ENCODE peak calls at places on chromosomes 2 and 18, in four cellular contexts. G is naive thymus-derived CD4-positive, alpha-beta T cell; Y is IMR-90; X is GM12878. B is an unnamed sample.

GRCh38 chr2:75030218-75031009 is 72.0 kb downstream of the POLE4 start:
- ATAC-seq in Y (no peak), G (no peak), X (peak), B (peak)

GRCh38 chr2:86392873-86393272 is 48.3 kb upstream of the KDM3A start:
- ATAC-seq in G (no peak), X (no peak), Y (no peak), B (no peak)

GRCh38 chr2:123073371-123073770 is 951.7 kb upstream of the CNTNAP5 start:
- ATAC-seq in Y (no peak), G (no peak), X (no peak), B (no peak)

GRCh38 chr2:62234755-62235655 is 39.1 kb downstream of the B3GNT2 start:
- ATAC-seq in Y (no peak), G (no peak), X (no peak), B (no peak)

GRCh38 chr2:161956751-161957150 is 117.3 kb downstream of the DPP4 start:
- ATAC-seq in X (no peak), G (peak), Y (no peak), B (peak)

GRCh38 chr2:233929352-233929843 is 12.2 kb downstream of the TRPM8 start:
- ATAC-seq in Y (no peak), X (no peak), G (no peak), B (no peak)

GRCh38 chr18:52341617-52342381 is 1.8 kb downstream of the DCC start:
- ATAC-seq in X (no peak), G (no peak), Y (no peak), B (no peak)

GRCh38 chr2:239990966-239991365 is 34.2 kb downstream of the NDUFA10 start:
- ATAC-seq in X (no peak), Y (no peak), G (no peak), B (no peak)

GRCh38 chr2:16639431-16639830 is 26.2 kb downstream of the CYRIA start:
- ATAC-seq in G (no peak), X (no peak), Y (no peak), B (no peak)

GRCh38 chr2:71776227-71776626 is 322.9 kb downstream of the DYSF start:
- ATAC-seq in X (no peak), G (no peak), Y (no peak), B (no peak)

GRCh38 chr2:134537702-134538101 is 181.1 kb downstream of the TMEM163 start:
- ATAC-seq in G (no peak), X (no peak), Y (no peak), B (no peak)

GRCh38 chr2:114127372-114127771 is 237.5 kb downstream of the ACTR3 start:
- ATAC-seq in G (no peak), Y (peak), X (no peak), B (no peak)

GRCh38 chr18:63775166-63775730 is at the start of gene SERPINB7:
- ATAC-seq in Y (peak), X (no peak), G (no peak), B (no peak)

GRCh38 chr18:55038162-55038561 is 78.9 kb upstream of the CCDC68 start:
- ATAC-seq in X (no peak), G (no peak), Y (no peak), B (no peak)

GRCh38 chr2:133380991-133381390 is 187.3 kb downstream of the NCKAP5 start:
- ATAC-seq in X (no peak), Y (no peak), G (no peak), B (no peak)

GRCh38 chr18:56460590-56460989 is 177.8 kb downstream of the TXNL1 start:
- ATAC-seq in Y (no peak), X (no peak), G (no peak), B (no peak)

GRCh38 chr2:171522057-171522803 is at the start of gene CYBRD1:
- ATAC-seq in G (peak), Y (peak), X (peak), B (peak)

GRCh38 chr2:215748446-215748845 is 264.9 kb downstream of the MREG start:
- ATAC-seq in X (no peak), Y (no peak), G (peak), B (no peak)

GRCh38 chr18:46481048-46481846 is 175.8 kb downstream of the LOXHD1 start:
- ATAC-seq in X (peak), Y (peak), G (peak), B (no peak)

GRCh38 chr18:2998644-2999043 is 14.3 kb downstream of the LPIN2 start:
- ATAC-seq in X (no peak), Y (no peak), G (no peak), B (peak)

GRCh38 chr2:129480790-129481189 is 498.7 kb upstream of the RAB6C start:
- ATAC-seq in Y (no peak), G (no peak), X (no peak), B (no peak)

GRCh38 chr2:200302940-200303727 is 3.4 kb upstream of the SPATS2L start:
- ATAC-seq in X (peak), Y (no peak), G (no peak), B (peak)

GRCh38 chr2:167380094-167380493 is 491.8 kb downstream of the XIRP2 start:
- ATAC-seq in G (no peak), X (no peak), Y (no peak), B (no peak)

GRCh38 chr18:66560092-66560491 is 43.8 kb downstream of the CDH19 start:
- ATAC-seq in X (peak), G (no peak), Y (no peak), B (no peak)

GRCh38 chr2:217851191-217852020 is 151.4 kb downstream of the TNS1 start:
- ATAC-seq in G (peak), X (no peak), Y (peak), B (no peak)

GRCh38 chr18:62729487-62730386 is 14.4 kb downstream of the PHLPP1 start:
- ATAC-seq in Y (no peak), G (no peak), X (peak), B (no peak)

GRCh38 chr2:46827274-46827930 is 88.2 kb downstream of the MCFD2 start:
- ATAC-seq in X (no peak), Y (no peak), G (no peak), B (no peak)

B was measured in activated T-helper 17 cell treated with anti-CD3 and anti-CD28 coated beads, Interleukin-2, amount 50 U/mL, for 72 hours.